ENCODE peak calls at places on chromosomes 13 and 19, in five cellular contexts. T is ovary, S is AG04450, L is left lung, R is heart right ventricle. N is an unnamed sample.

GRCh38 chr19:20247016-20247683 is 80.1 kb downstream of the ZNF486 start:
- DNase-seq in T (peak), S (no peak), L (no peak), R (peak), N (no peak)

GRCh38 chr13:80979035-80979641 is 638.2 kb upstream of the SPRY2 start:
- DNase-seq in T (no peak), S (peak), L (peak), R (peak), N (peak)

GRCh38 chr13:58963321-58963720 is 1200.4 kb downstream of the DIAPH3 start:
- DNase-seq in T (no peak), S (no peak), L (no peak), R (no peak), N (no peak)

GRCh38 chr13:42064259-42064658 is 15.8 kb downstream of the DGKH start:
- DNase-seq in T (no peak), S (no peak), L (no peak), R (no peak), N (no peak)

GRCh38 chr19:55503447-55504251 is 15.4 kb downstream of the SSC5D start:
- DNase-seq in T (peak), S (peak), L (peak), R (peak), N (no peak)

GRCh38 chr19:29678484-29679106 is 13.3 kb downstream of the PLEKHF1 start:
- DNase-seq in T (peak), S (no peak), L (peak), R (peak), N (no peak)

GRCh38 chr13:42271337-42272114 is 426 bp upstream of the AKAP11 start:
- DNase-seq in T (peak), S (peak), L (peak), R (peak), N (peak)

GRCh38 chr13:34161829-34162544 is 344.0 kb downstream of the RFC3 start:
- DNase-seq in T (no peak), S (peak), L (no peak), R (no peak), N (peak)

GRCh38 chr13:49627831-49628652 is at the start of gene ARL11:
- DNase-seq in T (no peak), S (no peak), L (peak), R (peak), N (no peak)

GRCh38 chr19:16919496-16919895 is 30.7 kb downstream of the F2RL3 start:
- DNase-seq in T (no peak), S (no peak), L (no peak), R (no peak), N (no peak)

GRCh38 chr13:42720116-42720857 is 61.1 kb upstream of the FAM216B start:
- DNase-seq in T (peak), S (peak), L (peak), R (no peak), N (peak)

GRCh38 chr19:48992571-48993174 is 436 bp downstream of the GYS1 start:
- DNase-seq in T (peak), S (no peak), L (peak), R (peak), N (no peak)

GRCh38 chr13:100597253-100597652 is 8.7 kb upstream of the GGACT start:
- DNase-seq in T (no peak), S (no peak), L (no peak), R (no peak), N (peak)

GRCh38 chr13:110872034-110872767 is 42.7 kb downstream of the ANKRD10 start:
- DNase-seq in T (peak), S (no peak), L (no peak), R (no peak), N (no peak)

GRCh38 chr13:110297011-110297410 is 9.9 kb downstream of the COL4A1 start:
- DNase-seq in T (no peak), S (no peak), L (no peak), R (no peak), N (no peak)

GRCh38 chr13:30862707-30863106 is 43.4 kb upstream of the MEDAG start:
- DNase-seq in T (peak), S (no peak), L (no peak), R (no peak), N (no peak)

GRCh38 chr19:32558607-32559228 is 22.3 kb upstream of the PDCD5 start:
- DNase-seq in T (no peak), S (no peak), L (no peak), R (no peak), N (no peak)

GRCh38 chr13:44685641-44686040 is 109.5 kb upstream of the TSC22D1 start:
- DNase-seq in T (no peak), S (no peak), L (no peak), R (no peak), N (no peak)

GRCh38 chr13:26037302-26037701 is 14.5 kb downstream of the SHISA2 start:
- DNase-seq in T (no peak), S (no peak), L (no peak), R (no peak), N (no peak)

GRCh38 chr19:44603201-44603945 is 10.0 kb upstream of the IGSF23 start:
- DNase-seq in T (no peak), S (peak), L (no peak), R (peak), N (peak)

GRCh38 chr13:110811008-110811720 is 97.7 kb downstream of the ING1 start:
- DNase-seq in T (no peak), S (no peak), L (no peak), R (no peak), N (peak)

GRCh38 chr19:11767633-11768133 is 883 bp downstream of the ZNF441 start:
- DNase-seq in T (peak), S (no peak), L (peak), R (peak), N (no peak)

GRCh38 chr13:99956473-99957349 is 14.9 kb downstream of the ZIC5 start:
- DNase-seq in T (no peak), S (no peak), L (no peak), R (no peak), N (no peak)

DNA sequence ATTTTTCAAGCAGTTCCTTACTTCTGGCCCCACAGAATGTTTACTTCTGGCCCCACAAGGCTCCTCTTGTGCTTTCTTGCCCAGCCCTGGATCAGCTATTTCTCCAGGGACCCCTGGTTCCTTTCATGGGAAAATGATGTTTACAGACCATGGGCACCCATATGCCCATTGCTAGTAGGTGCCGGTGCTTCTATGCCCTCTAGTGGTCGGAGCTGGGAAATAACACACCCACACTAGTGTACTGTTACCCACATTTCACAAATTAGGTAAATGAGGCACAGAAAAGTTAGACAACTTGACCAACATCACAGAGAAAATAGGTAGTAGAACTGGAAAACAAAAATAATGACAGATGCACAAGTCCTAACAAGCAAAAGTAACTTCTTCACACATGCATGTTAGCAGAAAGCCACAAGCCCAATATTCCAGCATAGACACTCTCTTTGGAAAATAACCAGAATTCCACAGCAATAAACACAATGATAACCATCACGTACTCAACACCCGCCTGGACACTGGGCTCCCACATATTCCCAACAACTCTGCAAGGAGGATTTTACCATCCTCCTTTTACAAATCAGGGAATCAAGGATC is 1.3 kb upstream of the CEACAM6 start:
- DNase-seq in T (no peak), S (no peak), L (peak), R (peak), N (peak)
- TF ChIP-seq CTCF in T (no peak), S (peak), L (peak), R (peak), N (peak)

DNA sequence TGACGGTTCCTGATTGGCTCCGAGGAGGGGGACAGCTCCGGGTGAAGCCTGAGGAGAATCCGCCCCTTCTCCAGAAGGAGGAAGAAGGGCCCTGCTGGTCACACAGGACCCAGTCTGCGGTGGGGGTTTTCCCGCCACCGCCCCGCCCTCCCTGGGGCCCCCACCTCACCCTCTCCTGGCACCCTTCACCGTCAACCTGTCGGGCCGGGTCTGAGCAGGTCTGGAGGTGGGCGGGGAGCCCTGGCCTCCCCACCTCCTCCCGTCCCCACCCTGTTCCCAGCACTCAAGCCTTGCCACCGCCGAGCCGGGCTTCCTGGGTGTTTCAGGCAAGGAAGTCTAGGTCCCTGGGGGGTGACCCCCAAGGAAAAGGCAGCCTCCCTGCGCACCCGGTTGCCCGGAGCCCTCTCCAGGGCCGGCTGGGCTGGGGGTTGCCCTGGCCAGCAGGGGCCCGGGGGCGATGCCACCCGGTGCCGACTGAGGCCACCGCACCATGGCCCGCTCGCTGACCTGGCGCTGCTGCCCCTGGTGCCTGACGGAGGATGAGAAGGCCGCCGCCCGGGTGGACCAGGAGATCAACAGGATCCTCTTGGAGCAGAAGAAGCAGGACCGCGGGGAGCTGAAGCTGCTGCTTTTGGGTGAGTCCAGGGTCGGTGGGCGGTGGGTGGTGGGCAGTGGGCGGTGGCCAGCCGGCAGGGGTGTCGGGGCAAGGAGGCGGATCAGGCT is at the start of gene GNA15:
- DNase-seq in T (peak), S (no peak), L (peak), R (no peak), N (no peak)
- H3K4me3 ChIP-seq in T (no peak), S (no peak), L (peak), R (peak), N (no peak)

GRCh38 chr13:29428992-29429315 is 166.5 kb downstream of the SLC7A1 start:
- DNase-seq in T (no peak), S (no peak), L (no peak), R (no peak), N (no peak)

GRCh38 chr13:29423050-29423449 is 172.4 kb downstream of the SLC7A1 start:
- DNase-seq in T (no peak), S (no peak), L (no peak), R (no peak), N (no peak)

GRCh38 chr13:29429496-29429895 is 166.0 kb downstream of the SLC7A1 start:
- DNase-seq in T (no peak), S (no peak), L (no peak), R (no peak), N (no peak)

GRCh38 chr13:29427937-29428309 is 167.6 kb downstream of the SLC7A1 start:
- DNase-seq in T (no peak), S (no peak), L (no peak), R (no peak), N (no peak)

DNA sequence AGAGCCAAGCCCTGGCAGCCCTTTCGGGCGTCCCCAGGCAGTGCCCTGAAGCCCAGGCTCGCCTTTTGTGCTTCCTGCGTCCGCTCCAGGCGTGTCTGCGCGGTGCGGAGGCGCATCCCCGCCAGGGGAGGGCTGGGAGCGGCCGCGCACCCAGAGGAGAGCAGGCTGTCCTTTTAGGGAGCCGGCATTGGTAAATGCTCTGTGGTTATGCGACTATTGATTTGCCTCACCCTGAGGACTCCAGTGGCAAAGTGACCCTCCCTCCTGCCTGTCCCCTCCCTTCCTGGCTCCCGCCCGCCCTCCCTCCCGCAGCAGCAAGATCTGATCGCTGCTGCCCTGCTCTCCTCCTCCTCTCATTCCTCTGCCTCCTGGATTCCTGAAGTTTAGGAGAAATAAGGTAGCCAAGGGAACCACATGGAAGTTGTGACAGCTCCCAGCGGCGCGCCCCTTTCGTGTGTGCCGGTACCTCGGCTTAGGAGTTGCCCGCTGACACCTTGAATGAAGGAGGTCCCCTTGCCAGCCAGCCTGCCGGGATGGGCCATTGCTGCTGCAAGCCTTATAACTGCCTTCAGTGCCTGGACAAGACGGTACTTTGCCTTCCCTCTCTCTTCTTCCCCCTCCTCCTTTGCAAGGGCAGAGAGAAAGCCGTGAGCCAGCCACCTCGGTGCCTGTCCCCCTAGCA is 167.0 kb downstream of the SLC7A1 start:
- DNase-seq in T (peak), S (no peak), L (no peak), R (peak), N (no peak)
- TF ChIP-seq CTCF in T (no peak), S (peak), L (no peak), R (no peak), N (no peak)

DNA sequence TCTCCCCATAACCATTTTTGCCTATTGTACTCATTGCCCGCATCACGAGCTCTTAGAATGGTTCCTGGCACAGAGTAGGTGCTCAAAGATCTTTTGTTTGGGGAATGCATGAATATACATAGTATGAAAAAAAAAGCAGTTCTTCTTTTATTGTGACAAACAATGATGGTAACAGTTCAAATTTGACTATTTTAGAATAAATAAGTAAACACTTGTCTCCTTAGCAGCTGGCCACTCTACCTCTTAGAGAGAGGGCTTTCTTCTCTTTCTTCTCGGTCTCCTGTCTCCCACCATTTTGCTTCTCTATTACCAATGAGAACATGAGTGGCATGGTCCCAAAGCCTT is 652 bp upstream of the SLAIN1 start:
- DNase-seq in T (no peak), S (no peak), L (no peak), R (no peak), N (no peak)
- H3K4me3 ChIP-seq in T (peak), S (no peak), L (peak), R (peak), N (no peak)

GRCh38 chr13:71303144-71303543 is 563.9 kb downstream of the DACH1 start:
- DNase-seq in T (no peak), S (no peak), L (no peak), R (no peak), N (no peak)
- TF ChIP-seq CTCF in T (no peak), S (no peak), L (no peak), R (no peak), N (peak)

GRCh38 chr19:1131718-1132552 is 28.1 kb downstream of the GPX4 start:
- DNase-seq in T (peak), S (peak), L (peak), R (peak), N (no peak)

GRCh38 chr19:1134431-1134830 is 30.6 kb downstream of the GPX4 start:
- DNase-seq in T (no peak), S (no peak), L (no peak), R (no peak), N (no peak)

GRCh38 chr19:1135454-1135853 is 31.7 kb downstream of the GPX4 start:
- DNase-seq in T (no peak), S (no peak), L (no peak), R (no peak), N (no peak)

GRCh38 chr19:1132625-1133383 is 29.0 kb downstream of the GPX4 start:
- DNase-seq in T (peak), S (no peak), L (no peak), R (no peak), N (no peak)

DNA sequence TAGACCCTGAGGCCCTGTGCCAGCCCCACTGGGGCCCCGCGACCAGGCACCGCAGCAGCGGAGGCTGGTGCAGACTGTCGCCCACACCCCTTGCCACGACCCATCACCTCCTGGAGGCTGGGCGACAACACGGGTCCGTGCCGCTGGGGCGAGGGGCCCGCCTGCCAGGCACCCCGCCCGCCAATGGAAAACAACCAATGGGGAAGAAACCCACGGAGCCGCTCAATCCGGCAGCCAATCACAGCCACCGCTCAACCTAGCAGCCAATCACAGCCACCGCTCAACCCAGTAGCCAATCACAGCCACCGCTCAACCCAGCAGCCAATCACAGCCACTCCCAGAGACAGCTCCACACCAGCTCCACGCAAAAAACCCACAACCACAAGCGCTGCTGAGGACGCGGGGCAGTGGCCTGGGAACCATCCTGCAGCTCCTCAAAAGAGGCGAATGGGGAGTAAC is 29.7 kb downstream of the GPX4 start:
- DNase-seq in T (peak), S (no peak), L (no peak), R (no peak), N (no peak)
- H3K4me3 ChIP-seq in T (no peak), S (no peak), L (no peak), R (peak), N (no peak)

GRCh38 chr19:18587962-18588610 is 512 bp upstream of the REX1BD start:
- DNase-seq in T (no peak), S (no peak), L (no peak), R (no peak), N (no peak)

GRCh38 chr19:18589380-18590272 is 1.0 kb downstream of the REX1BD start:
- DNase-seq in T (peak), S (no peak), L (peak), R (peak), N (peak)

GRCh38 chr19:18588611-18589379 is at the start of gene REX1BD:
- DNase-seq in T (peak), S (no peak), L (peak), R (peak), N (no peak)

GRCh38 chr19:18591735-18592385 is 3.3 kb downstream of the REX1BD start:
- DNase-seq in T (no peak), S (no peak), L (no peak), R (no peak), N (peak)

GRCh38 chr19:18590273-18591272 is 2.0 kb downstream of the REX1BD start:
- DNase-seq in T (peak), S (no peak), L (no peak), R (no peak), N (no peak)
- TF ChIP-seq CTCF in T (no peak), S (peak), L (no peak), R (no peak), N (peak)

DNA sequence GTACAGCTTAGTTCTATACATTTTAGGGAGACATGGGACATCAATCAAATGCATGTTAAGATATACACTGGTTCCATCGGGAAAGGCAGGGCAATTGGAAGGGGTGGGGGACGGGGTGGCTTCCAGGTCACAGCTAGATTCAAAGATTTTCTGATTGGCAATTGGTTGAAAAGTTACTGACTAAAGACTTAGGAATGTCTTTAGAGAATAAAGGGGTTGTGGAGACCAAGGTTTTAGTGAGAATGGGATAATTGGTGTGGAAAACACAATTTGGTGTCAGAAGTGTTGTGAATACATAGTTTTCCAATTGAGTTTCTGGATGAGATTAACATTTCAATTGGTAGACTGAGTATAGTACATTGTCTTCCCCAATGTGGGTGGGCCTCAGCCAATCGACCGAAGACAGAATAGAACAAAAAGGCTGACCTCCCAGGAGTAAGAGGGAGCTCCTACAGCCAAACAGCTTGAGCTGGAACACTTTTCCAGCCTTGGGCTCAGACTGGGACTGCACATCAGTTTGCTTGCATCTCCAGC is 988 bp upstream of the CCDC169 start:
- DNase-seq in T (no peak), S (no peak), L (no peak), R (no peak), N (no peak)
- H3K4me3 ChIP-seq in T (no peak), S (peak), L (no peak), R (no peak), N (peak)

N was measured in HFF-Myc.